ENCODE peak calls at places on chromosome 16, in ten cellular contexts. One of them, this sample, is unnamed.

GRCh38 chr16:9713907-9714306 is 468.3 kb downstream of the GRIN2A start:
- DNase-seq in fibroblast of mammary gland: no peak
- DNase-seq in GM23338: no peak
- DNase-seq in H7: no peak
- DNase-seq in caudate nucleus: no peak
- DNase-seq in effector memory CD8-positive, alpha-beta T cell: no peak
- DNase-seq in smooth muscle cell of the brain vasculature: no peak
- DNase-seq in psoas muscle: no peak
- DNase-seq in lower lobe of right lung: no peak
- DNase-seq in stimulated activated naive B cell treated with anti-CD40 and anti-IgM and Interleukin-4, amounts not matched to agents 10 μg/mL and 1 μg/mL and 100 μg/mL, for 72 hours: no peak
- DNase-seq in this sample: no peak

GRCh38 chr16:30185141-30185682 is 1.8 kb downstream of the CORO1A start:
- DNase-seq in fibroblast of mammary gland: no peak
- DNase-seq in GM23338: no peak
- DNase-seq in H7: peak; percentile 26
- DNase-seq in caudate nucleus: no peak
- DNase-seq in effector memory CD8-positive, alpha-beta T cell: peak; percentile 14
- DNase-seq in smooth muscle cell of the brain vasculature: no peak
- DNase-seq in psoas muscle: peak; percentile 58
- DNase-seq in lower lobe of right lung: peak; percentile 47
- DNase-seq in stimulated activated naive B cell treated with anti-CD40 and anti-IgM and Interleukin-4, amounts not matched to agents 10 μg/mL and 1 μg/mL and 100 μg/mL, for 72 hours: peak; percentile 31
- DNase-seq in this sample: no peak

GRCh38 chr16:79067600-79067999 is 532.9 kb downstream of the MAF start:
- DNase-seq in fibroblast of mammary gland: peak; percentile 37
- DNase-seq in GM23338: no peak
- DNase-seq in H7: no peak
- DNase-seq in caudate nucleus: no peak
- DNase-seq in effector memory CD8-positive, alpha-beta T cell: no peak
- DNase-seq in smooth muscle cell of the brain vasculature: no peak
- DNase-seq in psoas muscle: no peak
- DNase-seq in lower lobe of right lung: no peak
- DNase-seq in stimulated activated naive B cell treated with anti-CD40 and anti-IgM and Interleukin-4, amounts not matched to agents 10 μg/mL and 1 μg/mL and 100 μg/mL, for 72 hours: no peak
- DNase-seq in this sample: no peak

GRCh38 chr16:5062790-5063765 is 2.7 kb downstream of the C16orf89 start:
- DNase-seq in fibroblast of mammary gland: no peak
- DNase-seq in GM23338: no peak
- DNase-seq in H7: peak; percentile 48
- DNase-seq in caudate nucleus: no peak
- DNase-seq in effector memory CD8-positive, alpha-beta T cell: no peak
- DNase-seq in smooth muscle cell of the brain vasculature: no peak
- DNase-seq in psoas muscle: no peak
- DNase-seq in lower lobe of right lung: no peak
- DNase-seq in stimulated activated naive B cell treated with anti-CD40 and anti-IgM and Interleukin-4, amounts not matched to agents 10 μg/mL and 1 μg/mL and 100 μg/mL, for 72 hours: no peak
- DNase-seq in this sample: no peak

GRCh38 chr16:51814617-51815016 is 663.5 kb upstream of the SALL1 start:
- DNase-seq in fibroblast of mammary gland: no peak
- DNase-seq in GM23338: no peak
- DNase-seq in H7: no peak
- DNase-seq in caudate nucleus: no peak
- DNase-seq in effector memory CD8-positive, alpha-beta T cell: no peak
- DNase-seq in smooth muscle cell of the brain vasculature: no peak
- DNase-seq in psoas muscle: no peak
- DNase-seq in lower lobe of right lung: no peak
- DNase-seq in stimulated activated naive B cell treated with anti-CD40 and anti-IgM and Interleukin-4, amounts not matched to agents 10 μg/mL and 1 μg/mL and 100 μg/mL, for 72 hours: no peak
- DNase-seq in this sample: no peak

GRCh38 chr16:85100265-85100664 is 12.0 kb downstream of the CIBAR2 start:
- DNase-seq in fibroblast of mammary gland: no peak
- DNase-seq in GM23338: no peak
- DNase-seq in H7: no peak
- DNase-seq in caudate nucleus: no peak
- DNase-seq in effector memory CD8-positive, alpha-beta T cell: no peak
- DNase-seq in smooth muscle cell of the brain vasculature: no peak
- DNase-seq in psoas muscle: no peak
- DNase-seq in lower lobe of right lung: no peak
- DNase-seq in stimulated activated naive B cell treated with anti-CD40 and anti-IgM and Interleukin-4, amounts not matched to agents 10 μg/mL and 1 μg/mL and 100 μg/mL, for 72 hours: no peak
- DNase-seq in this sample: no peak

GRCh38 chr16:4634768-4635167 is 10.1 kb downstream of the MGRN1 start:
- DNase-seq in fibroblast of mammary gland: no peak
- DNase-seq in GM23338: no peak
- DNase-seq in H7: no peak
- DNase-seq in caudate nucleus: no peak
- DNase-seq in effector memory CD8-positive, alpha-beta T cell: no peak
- DNase-seq in smooth muscle cell of the brain vasculature: no peak
- DNase-seq in psoas muscle: no peak
- DNase-seq in lower lobe of right lung: no peak
- DNase-seq in stimulated activated naive B cell treated with anti-CD40 and anti-IgM and Interleukin-4, amounts not matched to agents 10 μg/mL and 1 μg/mL and 100 μg/mL, for 72 hours: no peak
- DNase-seq in this sample: no peak

GRCh38 chr16:84597518-84598390 is 20.1 kb downstream of the COTL1 start:
- DNase-seq in fibroblast of mammary gland: no peak
- DNase-seq in GM23338: no peak
- DNase-seq in H7: no peak
- DNase-seq in caudate nucleus: no peak
- DNase-seq in effector memory CD8-positive, alpha-beta T cell: no peak
- DNase-seq in smooth muscle cell of the brain vasculature: no peak
- DNase-seq in psoas muscle: peak; percentile 33
- DNase-seq in lower lobe of right lung: peak; percentile 66
- DNase-seq in stimulated activated naive B cell treated with anti-CD40 and anti-IgM and Interleukin-4, amounts not matched to agents 10 μg/mL and 1 μg/mL and 100 μg/mL, for 72 hours: no peak
- DNase-seq in this sample: no peak

GRCh38 chr16:83899272-83899897 is 470 bp downstream of the MLYCD start:
- DNase-seq in fibroblast of mammary gland: peak; percentile 52
- DNase-seq in GM23338: peak; percentile 73
- DNase-seq in H7: peak; percentile 81
- DNase-seq in caudate nucleus: no peak
- DNase-seq in effector memory CD8-positive, alpha-beta T cell: peak; percentile 13
- DNase-seq in smooth muscle cell of the brain vasculature: no peak
- DNase-seq in psoas muscle: peak; percentile 74
- DNase-seq in lower lobe of right lung: peak; percentile 75
- DNase-seq in stimulated activated naive B cell treated with anti-CD40 and anti-IgM and Interleukin-4, amounts not matched to agents 10 μg/mL and 1 μg/mL and 100 μg/mL, for 72 hours: peak; percentile 20
- DNase-seq in this sample: peak; percentile 60

GRCh38 chr16:17467923-17468540 is 2.7 kb downstream of the XYLT1 start:
- DNase-seq in fibroblast of mammary gland: peak; percentile 76
- DNase-seq in GM23338: peak; percentile 85
- DNase-seq in H7: peak; percentile 72
- DNase-seq in caudate nucleus: peak; percentile 30
- DNase-seq in effector memory CD8-positive, alpha-beta T cell: no peak
- DNase-seq in smooth muscle cell of the brain vasculature: no peak
- DNase-seq in psoas muscle: peak; percentile 77
- DNase-seq in lower lobe of right lung: no peak
- DNase-seq in stimulated activated naive B cell treated with anti-CD40 and anti-IgM and Interleukin-4, amounts not matched to agents 10 μg/mL and 1 μg/mL and 100 μg/mL, for 72 hours: no peak
- DNase-seq in this sample: peak; percentile 57

GRCh38 chr16:22868859-22869258 is 54.9 kb downstream of the HS3ST2 start:
- DNase-seq in fibroblast of mammary gland: no peak
- DNase-seq in GM23338: no peak
- DNase-seq in H7: no peak
- DNase-seq in caudate nucleus: no peak
- DNase-seq in effector memory CD8-positive, alpha-beta T cell: no peak
- DNase-seq in smooth muscle cell of the brain vasculature: no peak
- DNase-seq in psoas muscle: no peak
- DNase-seq in lower lobe of right lung: no peak
- DNase-seq in stimulated activated naive B cell treated with anti-CD40 and anti-IgM and Interleukin-4, amounts not matched to agents 10 μg/mL and 1 μg/mL and 100 μg/mL, for 72 hours: no peak
- DNase-seq in this sample: no peak

GRCh38 chr16:73232555-73233422 is 184.9 kb upstream of the ZFHX3 start:
- DNase-seq in fibroblast of mammary gland: peak; percentile 94
- DNase-seq in GM23338: no peak
- DNase-seq in H7: no peak
- DNase-seq in caudate nucleus: no peak
- DNase-seq in effector memory CD8-positive, alpha-beta T cell: no peak
- DNase-seq in smooth muscle cell of the brain vasculature: peak; percentile 12
- DNase-seq in psoas muscle: no peak
- DNase-seq in lower lobe of right lung: no peak
- DNase-seq in stimulated activated naive B cell treated with anti-CD40 and anti-IgM and Interleukin-4, amounts not matched to agents 10 μg/mL and 1 μg/mL and 100 μg/mL, for 72 hours: no peak
- DNase-seq in this sample: peak; percentile 93

This sample was measured in ELR.